ENCODE peak calls at places on chromosome 6, in seven cellular contexts. One of them, this sample, is unnamed.

GRCh38 chr6:146914563-146915483 is 289.4 kb upstream of the STXBP5 start:
- DNase-seq in BE2C: peak; percentile 60
- DNase-seq in lung: no peak
- DNase-seq in spleen: no peak
- DNase-seq in heart left ventricle: no peak
- DNase-seq in fibroblast of pulmonary artery: peak; percentile 97
- DNase-seq in AG09309: peak; percentile 95
- DNase-seq in this sample: peak; percentile 95

GRCh38 chr6:7529141-7529540 is 12.3 kb upstream of the DSP start:
- DNase-seq in heart left ventricle: no peak
- DNase-seq in fibroblast of pulmonary artery: no peak
- DNase-seq in BE2C: no peak
- DNase-seq in lung: no peak
- DNase-seq in AG09309: no peak
- DNase-seq in spleen: no peak
- DNase-seq in this sample: no peak

GRCh38 chr6:169454204-169454871 is 200.7 kb upstream of the THBS2 start:
- DNase-seq in BE2C: no peak
- DNase-seq in heart left ventricle: no peak
- DNase-seq in AG09309: peak; percentile 57
- DNase-seq in lung: no peak
- DNase-seq in spleen: no peak
- DNase-seq in fibroblast of pulmonary artery: peak; percentile 57
- DNase-seq in this sample: peak; percentile 67

GRCh38 chr6:119497988-119498727 is 148.6 kb upstream of the MAN1A1 start:
- DNase-seq in BE2C: no peak
- DNase-seq in AG09309: no peak
- DNase-seq in lung: no peak
- DNase-seq in heart left ventricle: no peak
- DNase-seq in spleen: no peak
- DNase-seq in fibroblast of pulmonary artery: no peak
- DNase-seq in this sample: no peak

GRCh38 chr6:68572525-68572924 is 62.6 kb upstream of the ADGRB3 start:
- DNase-seq in spleen: no peak
- DNase-seq in heart left ventricle: no peak
- DNase-seq in AG09309: no peak
- DNase-seq in BE2C: peak; percentile 60
- DNase-seq in fibroblast of pulmonary artery: peak; percentile 35
- DNase-seq in lung: no peak
- DNase-seq in this sample: no peak

GRCh38 chr6:107118976-107119375 is 3.7 kb upstream of the BEND3 start:
- DNase-seq in AG09309: no peak
- DNase-seq in fibroblast of pulmonary artery: no peak
- DNase-seq in BE2C: no peak
- DNase-seq in heart left ventricle: no peak
- DNase-seq in spleen: no peak
- DNase-seq in lung: no peak
- DNase-seq in this sample: no peak

GRCh38 chr6:144578385-144579350 is 293.5 kb downstream of the UTRN start:
- DNase-seq in heart left ventricle: no peak
- DNase-seq in spleen: no peak
- DNase-seq in lung: no peak
- DNase-seq in AG09309: no peak
- DNase-seq in fibroblast of pulmonary artery: peak; percentile 23
- DNase-seq in BE2C: no peak
- DNase-seq in this sample: peak; percentile 35

GRCh38 chr6:91626935-91627334 is 1040.1 kb upstream of the MAP3K7 start:
- DNase-seq in lung: no peak
- DNase-seq in heart left ventricle: no peak
- DNase-seq in AG09309: no peak
- DNase-seq in fibroblast of pulmonary artery: no peak
- DNase-seq in spleen: no peak
- DNase-seq in BE2C: no peak
- DNase-seq in this sample: no peak

GRCh38 chr6:138188278-138188923 is 26.7 kb downstream of the ARFGEF3 start:
- DNase-seq in BE2C: no peak
- DNase-seq in AG09309: no peak
- DNase-seq in fibroblast of pulmonary artery: no peak
- DNase-seq in spleen: no peak
- DNase-seq in lung: no peak
- DNase-seq in heart left ventricle: no peak
- DNase-seq in this sample: no peak

GRCh38 chr6:76264466-76264865 is 192.0 kb upstream of the IMPG1 start:
- DNase-seq in spleen: no peak
- DNase-seq in heart left ventricle: no peak
- DNase-seq in fibroblast of pulmonary artery: no peak
- DNase-seq in BE2C: no peak
- DNase-seq in AG09309: no peak
- DNase-seq in lung: no peak
- DNase-seq in this sample: no peak

GRCh38 chr6:145898376-145898775 is 65.8 kb downstream of the SHPRH start:
- DNase-seq in BE2C: no peak
- DNase-seq in lung: no peak
- DNase-seq in spleen: no peak
- DNase-seq in heart left ventricle: no peak
- DNase-seq in AG09309: no peak
- DNase-seq in fibroblast of pulmonary artery: no peak
- DNase-seq in this sample: no peak

GRCh38 chr6:135922746-135923145 is 71.2 kb downstream of the PDE7B start:
- DNase-seq in lung: no peak
- DNase-seq in spleen: no peak
- DNase-seq in AG09309: peak; percentile 89
- DNase-seq in fibroblast of pulmonary artery: peak; percentile 68
- DNase-seq in BE2C: peak; percentile 58
- DNase-seq in heart left ventricle: peak; percentile 52
- DNase-seq in this sample: peak; percentile 94

GRCh38 chr6:156231353-156231752 is 545.8 kb upstream of the ARID1B start:
- DNase-seq in BE2C: no peak
- DNase-seq in lung: no peak
- DNase-seq in AG09309: no peak
- DNase-seq in fibroblast of pulmonary artery: no peak
- DNase-seq in spleen: no peak
- DNase-seq in heart left ventricle: no peak
- DNase-seq in this sample: no peak

GRCh38 chr6:134002821-134003220 is 49.6 kb downstream of the SLC2A12 start:
- DNase-seq in heart left ventricle: no peak
- DNase-seq in fibroblast of pulmonary artery: no peak
- DNase-seq in BE2C: no peak
- DNase-seq in lung: no peak
- DNase-seq in AG09309: no peak
- DNase-seq in spleen: no peak
- DNase-seq in this sample: no peak

GRCh38 chr6:31096656-31097055 is 15.7 kb downstream of the C6orf15 start:
- DNase-seq in BE2C: no peak
- DNase-seq in lung: no peak
- DNase-seq in AG09309: no peak
- DNase-seq in heart left ventricle: no peak
- DNase-seq in fibroblast of pulmonary artery: no peak
- DNase-seq in spleen: no peak
- DNase-seq in this sample: no peak

GRCh38 chr6:31096215-31096614 is 16.2 kb downstream of the C6orf15 start:
- DNase-seq in heart left ventricle: no peak
- DNase-seq in BE2C: no peak
- DNase-seq in fibroblast of pulmonary artery: no peak
- DNase-seq in spleen: no peak
- DNase-seq in lung: no peak
- DNase-seq in AG09309: no peak
- DNase-seq in this sample: no peak

GRCh38 chr6:31092769-31093505 is 19.4 kb downstream of the C6orf15 start:
- DNase-seq in heart left ventricle: no peak
- DNase-seq in BE2C: no peak
- DNase-seq in fibroblast of pulmonary artery: peak; percentile 43
- DNase-seq in spleen: no peak
- DNase-seq in AG09309: no peak
- DNase-seq in lung: no peak
- DNase-seq in this sample: no peak

GRCh38 chr6:31092238-31092637 is 20.1 kb downstream of the C6orf15 start:
- DNase-seq in spleen: no peak
- DNase-seq in lung: no peak
- DNase-seq in fibroblast of pulmonary artery: no peak
- DNase-seq in AG09309: no peak
- DNase-seq in heart left ventricle: no peak
- DNase-seq in BE2C: no peak
- DNase-seq in this sample: no peak

GRCh38 chr6:31094389-31094881 is 17.9 kb downstream of the C6orf15 start:
- DNase-seq in spleen: peak; percentile 85
- DNase-seq in heart left ventricle: no peak
- DNase-seq in AG09309: no peak
- DNase-seq in BE2C: no peak
- DNase-seq in lung: no peak
- DNase-seq in fibroblast of pulmonary artery: peak; percentile 48
- DNase-seq in this sample: no peak
- H3K4me3 ChIP-seq in spleen: peak overlapping the region; percentile 5
- H3K4me3 ChIP-seq in heart left ventricle: no peak overlapping the region
- H3K4me3 ChIP-seq in AG09309: no peak overlapping the region
- H3K4me3 ChIP-seq in BE2C: no peak overlapping the region
- H3K4me3 ChIP-seq in lung: no peak overlapping the region
- H3K4me3 ChIP-seq in fibroblast of pulmonary artery: no peak overlapping the region
- H3K4me3 ChIP-seq in this sample: no peak overlapping the region

DNA sequence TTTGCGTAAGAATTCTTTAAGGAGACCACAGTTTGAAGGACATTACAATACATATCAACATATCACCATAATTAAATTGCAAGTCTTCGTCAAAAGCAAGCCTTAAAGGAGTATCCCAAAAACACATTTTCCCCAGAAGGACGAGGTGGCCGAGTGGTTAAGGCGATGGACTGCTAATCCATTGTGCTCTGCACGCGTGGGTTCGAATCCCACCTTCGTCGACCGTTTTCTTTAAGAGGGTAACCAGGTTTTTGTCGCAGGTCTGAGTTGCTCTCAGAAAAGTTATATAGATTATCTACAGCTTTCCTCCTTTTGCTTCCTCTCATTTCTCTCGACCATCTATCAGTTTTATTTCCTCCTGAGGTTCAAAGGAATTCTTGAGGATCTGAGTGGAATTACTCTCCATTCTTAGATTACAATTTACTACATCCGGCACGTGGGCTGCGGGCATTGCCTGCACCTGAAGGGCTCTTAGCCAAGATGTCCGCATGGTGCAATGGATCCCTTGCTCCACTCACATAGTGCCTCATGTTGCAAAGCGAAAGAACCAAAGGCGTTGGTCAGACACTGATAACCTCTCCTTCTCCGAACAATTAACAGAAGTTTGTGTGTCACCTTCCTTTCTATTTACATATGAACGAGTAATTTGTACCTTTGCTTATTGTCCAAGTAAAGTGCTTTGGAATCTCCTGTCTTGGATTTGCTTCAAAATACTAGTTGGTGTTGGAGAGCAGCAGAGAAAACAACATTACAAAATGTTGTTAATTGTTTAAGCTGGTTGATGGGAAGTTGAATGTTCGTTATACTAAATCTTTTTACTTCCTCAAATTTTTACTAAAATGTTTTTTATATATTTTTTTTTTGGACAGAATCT is 14.0 kb downstream of the POM121L2 start:
- DNase-seq in lung: no peak
- DNase-seq in AG09309: no peak
- DNase-seq in fibroblast of pulmonary artery: peak; percentile 55
- DNase-seq in BE2C: peak; percentile 64
- DNase-seq in spleen: no peak
- DNase-seq in heart left ventricle: no peak
- DNase-seq in this sample: no peak
- H3K4me3 ChIP-seq in lung: no peak overlapping the region
- H3K4me3 ChIP-seq in AG09309: no peak overlapping the region
- H3K4me3 ChIP-seq in fibroblast of pulmonary artery: peak overlapping the region; percentile 32
- H3K4me3 ChIP-seq in BE2C: peak overlapping the region; percentile 77
- H3K4me3 ChIP-seq in spleen: no peak overlapping the region
- H3K4me3 ChIP-seq in heart left ventricle: no peak overlapping the region
- H3K4me3 ChIP-seq in this sample: no peak overlapping the region

GRCh38 chr6:42901538-42901957 is 14.3 kb upstream of the PTCRA start:
- DNase-seq in fibroblast of pulmonary artery: peak; percentile 89
- DNase-seq in lung: peak; percentile 89
- DNase-seq in spleen: peak; percentile 87
- DNase-seq in AG09309: no peak
- DNase-seq in heart left ventricle: peak; percentile 82
- DNase-seq in BE2C: peak; percentile 83
- DNase-seq in this sample: no peak
- H3K4me3 ChIP-seq in fibroblast of pulmonary artery: no peak overlapping the region
- H3K4me3 ChIP-seq in lung: no peak overlapping the region
- H3K4me3 ChIP-seq in spleen: no peak overlapping the region
- H3K4me3 ChIP-seq in AG09309: no peak overlapping the region
- H3K4me3 ChIP-seq in heart left ventricle: no peak overlapping the region
- H3K4me3 ChIP-seq in BE2C: peak overlapping the region; percentile 56
- H3K4me3 ChIP-seq in this sample: no peak overlapping the region

DNA sequence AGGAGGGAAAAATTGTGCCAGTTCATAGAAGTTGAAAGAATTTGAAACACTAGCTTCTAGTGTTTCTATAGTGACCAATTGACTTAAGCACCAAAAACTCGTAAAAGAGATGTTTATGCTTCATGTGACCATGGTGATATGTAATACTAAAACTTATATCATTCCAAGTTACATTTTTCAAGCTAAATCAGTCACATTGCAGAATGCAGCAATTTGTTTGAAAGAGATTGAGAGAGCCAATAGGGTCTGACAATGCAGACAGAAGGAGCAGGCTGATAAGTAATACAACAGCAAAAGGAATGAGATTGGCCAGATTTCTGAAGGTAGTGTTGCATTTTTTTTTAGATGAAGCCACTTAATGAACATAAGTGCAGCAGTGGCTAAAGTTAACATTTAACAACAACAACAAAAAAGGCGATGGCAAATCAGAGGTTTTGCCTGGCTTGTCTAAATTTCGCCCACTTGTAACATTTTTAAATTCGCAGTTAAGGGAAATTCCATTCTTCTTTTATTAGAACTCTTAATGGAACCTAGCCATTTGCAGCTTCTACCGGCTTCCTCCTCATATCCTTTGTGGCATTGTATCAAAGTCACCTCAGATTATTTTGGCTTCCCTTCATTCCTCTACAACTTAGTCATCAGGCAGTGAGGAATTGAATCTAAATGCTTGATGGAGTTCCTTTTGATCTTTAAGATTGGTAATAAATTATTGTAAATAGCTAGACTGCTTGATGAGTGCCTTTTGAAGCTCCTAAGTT is 484.0 kb upstream of the SOX4 start:
- DNase-seq in fibroblast of pulmonary artery: peak; percentile 73
- DNase-seq in spleen: no peak
- DNase-seq in AG09309: peak; percentile 52
- DNase-seq in heart left ventricle: no peak
- DNase-seq in BE2C: no peak
- DNase-seq in lung: no peak
- DNase-seq in this sample: peak; percentile 68
- H3K4me3 ChIP-seq in fibroblast of pulmonary artery: no peak overlapping the region
- H3K4me3 ChIP-seq in spleen: no peak overlapping the region
- H3K4me3 ChIP-seq in AG09309: no peak overlapping the region
- H3K4me3 ChIP-seq in heart left ventricle: no peak overlapping the region
- H3K4me3 ChIP-seq in BE2C: no peak overlapping the region
- H3K4me3 ChIP-seq in lung: no peak overlapping the region
- H3K4me3 ChIP-seq in this sample: no peak overlapping the region